ENCODE peak calls at places on chromosomes 1 and 21, in six cellular contexts. Q, N, P, F, L and M are unnamed samples.

GRCh38 chr1:220527279-220528048 is 472 bp upstream of the MARK1 start:
- DNase-seq in L (peak), F (no peak), N (peak), P (peak), Q (no peak), M (peak)

GRCh38 chr1:28282426-28283407 is 23.4 kb downstream of the SESN2 start:
- DNase-seq in F (no peak), Q (no peak), L (no peak), P (no peak), N (no peak), M (peak)

GRCh38 chr1:85936057-85936456 is 220.5 kb downstream of the COL24A1 start:
- DNase-seq in N (no peak), P (no peak), F (no peak), L (no peak), Q (no peak), M (no peak)

GRCh38 chr1:22418852-22419480 is 32.7 kb upstream of the ZBTB40 start:
- DNase-seq in F (no peak), L (no peak), Q (no peak), N (peak), P (peak), M (no peak)

GRCh38 chr1:90879281-90879680 is 142.6 kb downstream of the ZNF644 start:
- DNase-seq in Q (peak), N (peak), F (no peak), L (no peak), P (peak), M (no peak)

GRCh38 chr1:172971241-172971640 is 79.5 kb downstream of the TNFSF18 start:
- DNase-seq in P (no peak), F (no peak), L (peak), Q (no peak), N (no peak), M (no peak)

GRCh38 chr1:56551691-56552090 is 27.7 kb downstream of the PLPP3 start:
- DNase-seq in L (no peak), F (no peak), Q (no peak), N (no peak), P (peak), M (no peak)

GRCh38 chr1:245704341-245704740 is 549.6 kb downstream of the KIF26B start:
- DNase-seq in L (no peak), N (no peak), F (no peak), P (no peak), Q (no peak), M (no peak)

GRCh38 chr1:160907976-160908375 is 23.0 kb upstream of the ITLN1 start:
- DNase-seq in N (no peak), F (no peak), P (peak), L (no peak), Q (no peak), M (no peak)

GRCh38 chr1:55887103-55887712 is 672.0 kb upstream of the USP24 start:
- DNase-seq in F (no peak), N (no peak), Q (no peak), L (no peak), P (no peak), M (no peak)

GRCh38 chr1:156721131-156721924 is 6.9 kb upstream of the METTL25B start:
- DNase-seq in P (no peak), L (no peak), N (no peak), Q (no peak), F (no peak), M (no peak)

GRCh38 chr1:225822655-225823403 is 12.9 kb downstream of the EPHX1 start:
- DNase-seq in F (no peak), Q (no peak), L (no peak), N (no peak), P (no peak), M (no peak)

GRCh38 chr1:93603106-93603505 is 78.5 kb downstream of the BCAR3 start:
- DNase-seq in N (no peak), Q (no peak), L (no peak), P (no peak), F (no peak), M (no peak)

GRCh38 chr1:181350146-181350545 is 133.2 kb upstream of the CACNA1E start:
- DNase-seq in F (no peak), L (no peak), Q (no peak), N (no peak), P (no peak), M (no peak)

GRCh38 chr21:37551406-37552355 is 185.1 kb downstream of the DYRK1A start:
- DNase-seq in Q (no peak), N (peak), L (no peak), P (peak), F (peak), M (peak)

GRCh38 chr1:47590523-47591225 is 152.8 kb downstream of the FOXD2 start:
- DNase-seq in N (no peak), F (no peak), Q (no peak), L (no peak), P (no peak), M (no peak)

GRCh38 chr1:236913371-236914037 is 90.7 kb downstream of the MT1HL1 start:
- DNase-seq in N (peak), Q (peak), P (peak), L (no peak), F (no peak), M (no peak)

GRCh38 chr1:12448746-12449177 is 169.2 kb downstream of the DHRS3 start:
- DNase-seq in Q (peak), F (no peak), N (peak), L (no peak), P (peak), M (no peak)

GRCh38 chr21:44349847-44350772 is 3.3 kb upstream of the TRPM2 start:
- DNase-seq in L (no peak), Q (no peak), P (no peak), F (no peak), N (no peak), M (no peak)

GRCh38 chr1:224880593-224881307 is 48.7 kb upstream of the DNAH14 start:
- DNase-seq in F (no peak), Q (no peak), L (peak), N (peak), P (peak), M (peak)

GRCh38 chr1:215277537-215277936 is 195.0 kb downstream of the KCNK2 start:
- DNase-seq in L (no peak), Q (no peak), F (no peak), N (peak), P (peak), M (no peak)

GRCh38 chr1:154784924-154785531 is 85.1 kb downstream of the KCNN3 start:
- DNase-seq in L (no peak), N (no peak), F (no peak), Q (no peak), P (no peak), M (no peak)

GRCh38 chr1:7624791-7625355 is 146.2 kb upstream of the VAMP3 start:
- DNase-seq in P (no peak), Q (no peak), N (no peak), F (no peak), L (no peak), M (no peak)

GRCh38 chr1:225651872-225652725 is 824 bp downstream of the ENAH start:
- DNase-seq in L (peak), Q (no peak), P (peak), F (no peak), N (peak), M (peak)

GRCh38 chr1:13642306-13643004 is 57.5 kb upstream of the PRDM2 start:
- DNase-seq in P (no peak), Q (no peak), N (no peak), F (no peak), L (no peak), M (no peak)

GRCh38 chr1:212607206-212607923 is 1.2 kb upstream of the ATF3 start:
- DNase-seq in L (peak), N (no peak), P (no peak), F (no peak), Q (no peak), M (peak)

GRCh38 chr21:42556960-42557359 is 43.3 kb downstream of the SLC37A1 start:
- DNase-seq in P (no peak), N (no peak), F (no peak), L (no peak), Q (no peak), M (no peak)

GRCh38 chr1:176850871-176851270 is 313.6 kb downstream of the ASTN1 start:
- DNase-seq in F (no peak), N (no peak), Q (no peak), P (no peak), L (no peak), M (no peak)

GRCh38 chr1:44681905-44682900 is 7.7 kb downstream of the ARMH1 start:
- DNase-seq in P (no peak), Q (no peak), F (no peak), N (no peak), L (no peak), M (no peak)

GRCh38 chr1:183287191-183287675 is 101.2 kb downstream of the LAMC2 start:
- DNase-seq in Q (no peak), N (peak), L (no peak), F (no peak), P (peak), M (no peak)

GRCh38 chr1:218377143-218377660 is 32.1 kb downstream of the TGFB2 start:
- DNase-seq in F (peak), P (peak), Q (peak), L (no peak), N (peak), M (no peak)

GRCh38 chr21:37671381-37671780 is 244.9 kb downstream of the KCNJ6 start:
- DNase-seq in L (no peak), F (no peak), P (no peak), Q (no peak), N (no peak), M (no peak)

GRCh38 chr1:12540580-12541273 is 77.3 kb downstream of the DHRS3 start:
- DNase-seq in N (peak), F (no peak), L (no peak), Q (no peak), P (no peak), M (no peak)

GRCh38 chr1:228546541-228547463 is 59.6 kb downstream of the RNF187 start:
- DNase-seq in N (no peak), Q (no peak), L (no peak), P (no peak), F (no peak), M (no peak)

GRCh38 chr21:25822981-25823380 is 88.2 kb downstream of the GABPA start:
- DNase-seq in N (no peak), P (no peak), L (no peak), Q (no peak), F (no peak), M (peak)

GRCh38 chr1:23798662-23799142 is 1.9 kb downstream of the GALE start:
- DNase-seq in L (no peak), F (no peak), Q (peak), N (peak), P (no peak), M (no peak)

GRCh38 chr1:159881930-159882839 is 17.8 kb downstream of the CFAP45 start:
- DNase-seq in L (no peak), Q (peak), F (no peak), N (peak), P (peak), M (peak)

GRCh38 chr1:24935615-24936484 is 5.8 kb upstream of the RUNX3 start:
- DNase-seq in F (no peak), L (no peak), P (no peak), Q (no peak), N (no peak), M (no peak)

GRCh38 chr1:88001460-88001859 is 672.8 kb downstream of the LMO4 start:
- DNase-seq in F (no peak), N (peak), P (peak), Q (no peak), L (no peak), M (no peak)

DNA sequence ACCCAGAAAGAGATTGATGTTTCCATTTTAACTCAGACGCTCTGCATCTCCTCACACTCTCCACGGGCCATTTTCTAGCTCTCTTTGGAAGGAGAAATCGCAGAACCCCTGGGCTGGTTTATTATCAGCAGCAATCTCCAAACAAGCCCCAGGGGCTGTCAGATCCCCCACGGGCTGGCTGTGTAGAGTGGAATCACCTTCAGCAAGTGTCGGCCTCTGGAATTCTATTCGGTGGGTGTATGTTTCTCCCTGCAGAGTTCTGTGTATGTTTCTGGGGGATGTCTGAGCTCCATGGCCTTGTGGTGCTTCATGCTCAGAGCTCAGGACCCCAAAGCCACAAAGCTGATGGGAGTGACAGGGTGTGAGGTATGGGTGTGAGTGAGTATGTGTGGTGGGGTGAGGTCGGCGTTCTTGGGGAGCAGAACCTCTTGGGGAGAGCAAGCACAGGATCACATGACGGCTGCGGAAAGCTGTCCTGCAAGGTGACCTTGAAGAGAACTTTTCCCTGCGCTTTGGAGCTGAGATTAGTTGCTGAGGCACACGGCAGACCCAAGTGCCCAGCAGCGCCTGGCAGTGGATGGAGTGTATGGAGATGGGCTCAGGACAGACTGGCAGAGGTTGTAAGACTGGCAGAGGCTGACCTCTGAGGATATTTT is 489 bp downstream of the ACOT11 start:
- DNase-seq in N (no peak), Q (no peak), F (no peak), L (no peak), P (no peak), M (no peak)
- H3K4me3 ChIP-seq in N (no peak), Q (no peak), F (no peak), L (no peak), P (no peak), M (no peak)

GRCh38 chr1:14891991-14892390 is 261.6 kb upstream of the TMEM51 start:
- DNase-seq in N (no peak), P (no peak), Q (no peak), F (no peak), L (no peak), M (no peak)
- H3K27ac ChIP-seq in N (no peak), P (no peak), Q (no peak), F (no peak), L (no peak), M (no peak)

GRCh38 chr1:111789666-111790316 is 34.1 kb downstream of the DDX20 start:
- DNase-seq in P (peak), F (no peak), Q (no peak), N (peak), L (no peak), M (no peak)

GRCh38 chr1:111795401-111795800 is 39.7 kb downstream of the DDX20 start:
- DNase-seq in N (no peak), L (no peak), F (no peak), Q (no peak), P (no peak), M (no peak)

GRCh38 chr1:111789077-111789476 is 33.4 kb downstream of the DDX20 start:
- DNase-seq in L (no peak), F (no peak), P (no peak), N (peak), Q (no peak), M (no peak)

GRCh38 chr1:111793896-111794295 is 38.2 kb downstream of the DDX20 start:
- DNase-seq in F (no peak), Q (no peak), N (no peak), P (no peak), L (no peak), M (no peak)

GRCh38 chr1:111792249-111792648 is 36.5 kb downstream of the DDX20 start:
- DNase-seq in Q (no peak), P (no peak), L (no peak), F (no peak), N (no peak), M (no peak)
- H3K9ac ChIP-seq in Q (no peak), P (no peak), L (no peak), F (no peak), N (no peak), M (no peak)

GRCh38 chr1:207825719-207826556 is 74.1 kb downstream of the CD46 start:
- DNase-seq in L (no peak), Q (peak), P (peak), F (no peak), N (no peak), M (peak)
- H3K4me3 ChIP-seq in L (no peak), Q (peak), P (peak), F (no peak), N (no peak), M (peak)

DNA sequence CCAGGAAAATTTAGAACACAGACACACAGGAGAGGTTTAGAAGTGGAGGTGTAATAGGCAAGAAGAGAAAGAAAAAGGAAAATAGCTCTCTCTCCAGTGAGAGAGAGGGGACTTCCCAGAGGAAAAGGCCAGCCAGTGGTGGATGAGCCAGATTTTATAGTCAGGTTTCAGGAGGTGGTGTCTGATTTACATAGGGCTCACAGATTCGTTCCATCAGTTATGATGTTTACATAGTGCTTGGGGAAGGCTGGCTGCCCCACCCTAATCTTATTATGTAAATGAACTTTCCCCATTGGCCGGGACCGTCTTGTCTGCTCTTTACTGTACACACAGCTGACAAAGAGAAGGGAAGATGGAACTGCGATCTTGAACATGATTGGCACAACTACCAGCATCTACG is 797.3 kb downstream of the PLA2G4A start:
- DNase-seq in F (no peak), L (no peak), P (no peak), Q (no peak), N (no peak), M (no peak)
- H3K27ac ChIP-seq in F (no peak), L (peak), P (no peak), Q (no peak), N (no peak), M (no peak)

DNA sequence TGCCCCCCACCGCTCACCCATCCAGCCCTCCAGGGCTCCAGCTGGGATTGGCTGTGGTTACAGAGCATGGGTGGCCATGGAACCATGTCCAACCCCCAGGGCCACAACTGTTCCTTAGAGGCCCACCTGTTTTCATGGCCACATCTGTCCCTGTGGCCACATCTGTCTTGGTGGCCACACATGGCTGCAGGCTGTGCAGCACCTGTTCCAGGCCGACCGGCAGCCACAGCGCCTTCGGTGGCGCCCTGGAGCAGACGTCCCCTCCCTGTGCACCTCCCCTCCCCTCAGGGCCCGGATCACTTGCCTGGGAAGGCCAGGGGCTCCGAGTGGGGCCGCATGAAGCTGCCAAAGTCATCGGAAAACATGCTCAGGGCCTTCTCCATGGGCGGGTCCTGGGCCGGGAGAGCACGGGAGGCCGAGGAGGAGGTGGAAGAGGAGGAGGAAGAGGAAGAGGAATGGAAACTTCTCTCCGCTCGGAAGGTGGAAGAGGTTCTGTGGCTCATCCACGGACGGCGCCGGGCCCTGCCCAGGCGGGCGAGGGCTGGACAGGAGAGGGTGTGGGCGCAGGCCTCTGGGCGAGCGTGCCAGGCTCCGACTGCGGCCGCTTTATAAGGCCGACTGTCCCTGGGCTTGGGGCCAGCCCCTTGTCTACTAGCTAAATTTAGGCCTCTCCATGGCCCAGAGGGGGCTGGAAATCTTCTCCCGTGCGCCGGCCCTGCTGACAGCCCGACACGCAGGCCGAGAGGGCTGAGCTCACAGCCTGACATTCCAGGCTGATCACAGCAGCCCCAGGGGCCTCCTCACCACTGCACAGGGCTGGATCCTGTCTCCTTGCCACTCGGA is at the start of gene HSPB7:
- DNase-seq in Q (peak), N (peak), P (peak), F (no peak), L (peak), M (peak)
- H3K9ac ChIP-seq in Q (no peak), N (peak), P (peak), F (no peak), L (no peak), M (peak)

DNA sequence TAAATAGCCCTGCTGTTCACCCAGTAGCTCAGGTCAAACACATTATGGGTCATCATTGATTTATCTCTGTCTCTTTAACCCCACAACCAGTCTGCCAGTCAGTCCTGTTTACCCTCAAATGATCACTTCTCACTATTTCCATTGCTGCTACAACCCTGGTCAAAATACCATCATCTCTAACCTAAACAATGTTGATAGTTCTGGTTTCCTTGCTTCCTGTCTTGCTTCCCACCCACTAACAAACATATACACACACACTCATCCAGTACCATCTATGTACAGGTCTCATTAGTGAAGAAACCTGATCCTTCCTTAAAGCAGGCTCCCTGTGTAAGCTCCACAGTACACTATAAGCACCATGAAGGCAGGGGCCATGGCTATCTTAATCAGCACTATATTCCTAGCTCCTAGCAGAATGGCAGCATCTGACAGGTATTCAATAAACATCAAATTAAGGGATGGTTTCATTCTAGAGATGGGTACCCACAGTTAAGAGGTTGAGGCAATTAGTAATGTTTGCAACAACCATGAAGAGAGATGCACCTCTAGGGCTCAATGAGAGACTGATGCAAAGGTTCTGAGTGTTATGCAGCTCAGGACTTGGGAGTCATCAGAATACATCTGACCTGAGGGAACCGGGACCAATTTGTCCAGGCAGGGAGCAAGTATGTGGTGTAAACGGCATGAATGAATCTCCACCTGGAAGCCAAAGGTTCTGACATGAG is 10.0 kb upstream of the TGFBR3 start:
- DNase-seq in Q (no peak), L (no peak), F (no peak), P (no peak), N (no peak), M (no peak)
- H3K4me3 ChIP-seq in Q (no peak), L (no peak), F (no peak), P (no peak), N (no peak), M (no peak)

GRCh38 chr1:39450956-39451601 is 40.4 kb upstream of the BMP8A start:
- DNase-seq in L (no peak), N (peak), Q (no peak), P (peak), F (no peak), M (no peak)
- H3K27ac ChIP-seq in L (no peak), N (peak), Q (no peak), P (peak), F (no peak), M (peak)